ENCODE peak calls at places on chromosomes 5 and 9, in six cellular contexts. N is NCI-H774; J is HFFc6; E is Right ventricle myocardium inferior; D is AG20443; F is activated naive CD4-positive, alpha-beta T cell treated with anti-CD3 and anti-CD28 coated beads for 36 hours. A is an unnamed sample.

GRCh38 chr5:134784946-134785620 is 26.5 kb downstream of the DDX46 start:
- DNase-seq in N (no peak), F (no peak), J (peak), E (no peak), D (peak), A (peak)

GRCh38 chr9:91421022-91421765 is 2.4 kb downstream of the NFIL3 start:
- DNase-seq in N (no peak), D (peak), J (no peak), F (peak), E (peak), A (peak)

GRCh38 chr9:136089697-136090045 is 5.4 kb downstream of the NACC2 start:
- DNase-seq in F (no peak), D (peak), E (no peak), J (peak), N (no peak), A (no peak)

GRCh38 chr5:132342291-132343180 is 27.0 kb upstream of the SLC22A5 start:
- DNase-seq in F (no peak), E (no peak), J (no peak), N (no peak), D (no peak), A (peak)

GRCh38 chr9:136566899-136567298 is 21.1 kb upstream of the NOTCH1 start:
- DNase-seq in D (no peak), J (no peak), E (peak), N (no peak), F (no peak), A (no peak)

GRCh38 chr9:104075801-104076753 is 18.0 kb upstream of the SMC2 start:
- DNase-seq in D (peak), F (no peak), N (no peak), E (no peak), J (peak), A (peak)

GRCh38 chr5:176836811-176837706 is 26.7 kb downstream of the UNC5A start:
- DNase-seq in F (no peak), J (no peak), D (no peak), N (no peak), E (peak), A (no peak)

GRCh38 chr5:157559301-157559700 is 16.3 kb downstream of the ADAM19 start:
- DNase-seq in J (peak), E (no peak), F (no peak), D (peak), N (no peak), A (peak)

GRCh38 chr5:127650649-127651048 is 1.8 kb downstream of the CTXN3 start:
- DNase-seq in J (no peak), D (no peak), E (no peak), F (no peak), N (no peak), A (peak)